ENCODE peak calls at places on chromosomes 5 and 9, in six cellular contexts. One of them, this sample, is unnamed.

GRCh38 chr5:158642852-158643251 is 456.9 kb downstream of the EBF1 start:
- DNase-seq in heart left ventricle: peak
- DNase-seq in GM12865: no peak
- DNase-seq in heart right ventricle: peak
- DNase-seq in cardiac muscle cell: no peak
- DNase-seq in BJ: no peak
- DNase-seq in this sample: no peak

GRCh38 chr5:89735108-89735507 is 674.4 kb downstream of the CETN3 start:
- DNase-seq in BJ: no peak
- DNase-seq in heart right ventricle: no peak
- DNase-seq in heart left ventricle: no peak
- DNase-seq in cardiac muscle cell: no peak
- DNase-seq in GM12865: no peak
- DNase-seq in this sample: no peak

GRCh38 chr9:90772381-90772780 is 29.2 kb upstream of the SYK start:
- DNase-seq in heart left ventricle: no peak
- DNase-seq in BJ: no peak
- DNase-seq in cardiac muscle cell: no peak
- DNase-seq in heart right ventricle: no peak
- DNase-seq in GM12865: no peak
- DNase-seq in this sample: no peak

GRCh38 chr5:129973716-129974426 is 69.6 kb downstream of the CHSY3 start:
- DNase-seq in heart right ventricle: no peak
- DNase-seq in cardiac muscle cell: no peak
- DNase-seq in BJ: no peak
- DNase-seq in GM12865: no peak
- DNase-seq in heart left ventricle: no peak
- DNase-seq in this sample: peak

GRCh38 chr5:158877124-158877581 is 222.6 kb downstream of the EBF1 start:
- DNase-seq in heart right ventricle: no peak
- DNase-seq in GM12865: peak
- DNase-seq in heart left ventricle: no peak
- DNase-seq in cardiac muscle cell: no peak
- DNase-seq in BJ: no peak
- DNase-seq in this sample: no peak

GRCh38 chr5:170307575-170308465 is 10.2 kb upstream of the LCP2 start:
- DNase-seq in heart left ventricle: peak
- DNase-seq in GM12865: peak
- DNase-seq in cardiac muscle cell: peak
- DNase-seq in heart right ventricle: peak
- DNase-seq in BJ: no peak
- DNase-seq in this sample: no peak

GRCh38 chr9:107707419-107707837 is 217.9 kb upstream of the KLF4 start:
- DNase-seq in cardiac muscle cell: no peak
- DNase-seq in BJ: peak
- DNase-seq in heart left ventricle: no peak
- DNase-seq in GM12865: no peak
- DNase-seq in heart right ventricle: no peak
- DNase-seq in this sample: peak

GRCh38 chr5:74232281-74232680 is 408.2 kb downstream of the ENC1 start:
- DNase-seq in BJ: peak
- DNase-seq in heart right ventricle: no peak
- DNase-seq in cardiac muscle cell: no peak
- DNase-seq in heart left ventricle: no peak
- DNase-seq in GM12865: no peak
- DNase-seq in this sample: peak

GRCh38 chr5:96431376-96432244 is 1.4 kb downstream of the PCSK1 start:
- DNase-seq in heart right ventricle: peak
- DNase-seq in heart left ventricle: no peak
- DNase-seq in GM12865: peak
- DNase-seq in BJ: no peak
- DNase-seq in cardiac muscle cell: no peak
- DNase-seq in this sample: no peak

GRCh38 chr5:16406630-16407029 is 59.0 kb downstream of the ZNF622 start:
- DNase-seq in BJ: no peak
- DNase-seq in heart right ventricle: no peak
- DNase-seq in cardiac muscle cell: no peak
- DNase-seq in heart left ventricle: no peak
- DNase-seq in GM12865: no peak
- DNase-seq in this sample: no peak

GRCh38 chr9:10678790-10679189 is 66.0 kb upstream of the PTPRD start:
- DNase-seq in heart left ventricle: no peak
- DNase-seq in BJ: no peak
- DNase-seq in GM12865: no peak
- DNase-seq in cardiac muscle cell: no peak
- DNase-seq in heart right ventricle: no peak
- DNase-seq in this sample: no peak

GRCh38 chr5:126640867-126641266 is 40.1 kb downstream of the PHAX start:
- DNase-seq in heart left ventricle: no peak
- DNase-seq in cardiac muscle cell: no peak
- DNase-seq in BJ: no peak
- DNase-seq in GM12865: no peak
- DNase-seq in heart right ventricle: no peak
- DNase-seq in this sample: no peak

GRCh38 chr5:39432687-39433086 is 7.9 kb upstream of the DAB2 start:
- DNase-seq in BJ: no peak
- DNase-seq in cardiac muscle cell: no peak
- DNase-seq in heart right ventricle: no peak
- DNase-seq in heart left ventricle: no peak
- DNase-seq in GM12865: no peak
- DNase-seq in this sample: no peak

GRCh38 chr5:79486116-79486515 is 27.8 kb downstream of the HOMER1 start:
- DNase-seq in cardiac muscle cell: no peak
- DNase-seq in heart right ventricle: no peak
- DNase-seq in BJ: no peak
- DNase-seq in heart left ventricle: no peak
- DNase-seq in GM12865: no peak
- DNase-seq in this sample: no peak

GRCh38 chr9:96853711-96854072 is 622 bp downstream of the ZNF782 start:
- DNase-seq in BJ: no peak
- DNase-seq in heart left ventricle: no peak
- DNase-seq in heart right ventricle: no peak
- DNase-seq in cardiac muscle cell: no peak
- DNase-seq in GM12865: peak
- DNase-seq in this sample: no peak

GRCh38 chr9:88974641-88975040 is 16.6 kb upstream of the S1PR3 start:
- DNase-seq in heart left ventricle: no peak
- DNase-seq in GM12865: no peak
- DNase-seq in cardiac muscle cell: no peak
- DNase-seq in BJ: no peak
- DNase-seq in heart right ventricle: no peak
- DNase-seq in this sample: no peak

GRCh38 chr5:107670927-107671741 is at the start of gene EFNA5:
- DNase-seq in cardiac muscle cell: peak
- DNase-seq in GM12865: peak
- DNase-seq in BJ: no peak
- DNase-seq in heart right ventricle: peak
- DNase-seq in heart left ventricle: peak
- DNase-seq in this sample: no peak

GRCh38 chr5:172334196-172334595 is 50.6 kb upstream of the UBTD2 start:
- DNase-seq in GM12865: peak
- DNase-seq in heart right ventricle: no peak
- DNase-seq in heart left ventricle: no peak
- DNase-seq in BJ: no peak
- DNase-seq in cardiac muscle cell: no peak
- DNase-seq in this sample: no peak

GRCh38 chr9:76519027-76519835 is 60.2 kb downstream of the GCNT1 start:
- DNase-seq in heart right ventricle: no peak
- DNase-seq in heart left ventricle: no peak
- DNase-seq in cardiac muscle cell: no peak
- DNase-seq in GM12865: no peak
- DNase-seq in BJ: no peak
- DNase-seq in this sample: no peak

GRCh38 chr5:113678924-113679575 is 165.6 kb downstream of the YTHDC2 start:
- DNase-seq in heart left ventricle: no peak
- DNase-seq in GM12865: peak
- DNase-seq in heart right ventricle: no peak
- DNase-seq in BJ: no peak
- DNase-seq in cardiac muscle cell: peak
- DNase-seq in this sample: no peak

GRCh38 chr5:116861662-116862061 is 287.0 kb upstream of the SEMA6A start:
- DNase-seq in BJ: no peak
- DNase-seq in heart right ventricle: no peak
- DNase-seq in GM12865: no peak
- DNase-seq in heart left ventricle: no peak
- DNase-seq in cardiac muscle cell: no peak
- DNase-seq in this sample: no peak

GRCh38 chr5:92749943-92750342 is 831.1 kb downstream of the NR2F1-AS1 start:
- DNase-seq in cardiac muscle cell: no peak
- DNase-seq in GM12865: no peak
- DNase-seq in BJ: no peak
- DNase-seq in heart right ventricle: no peak
- DNase-seq in heart left ventricle: no peak
- DNase-seq in this sample: no peak

GRCh38 chr5:132427285-132428146 is 58.0 kb downstream of the SLC22A5 start:
- DNase-seq in cardiac muscle cell: peak
- DNase-seq in heart left ventricle: no peak
- DNase-seq in GM12865: peak
- DNase-seq in BJ: no peak
- DNase-seq in heart right ventricle: no peak
- DNase-seq in this sample: no peak

GRCh38 chr5:42912184-42912766 is 100.6 kb upstream of the SELENOP start:
- DNase-seq in GM12865: peak
- DNase-seq in heart left ventricle: no peak
- DNase-seq in cardiac muscle cell: peak
- DNase-seq in BJ: no peak
- DNase-seq in heart right ventricle: no peak
- DNase-seq in this sample: no peak

DNA sequence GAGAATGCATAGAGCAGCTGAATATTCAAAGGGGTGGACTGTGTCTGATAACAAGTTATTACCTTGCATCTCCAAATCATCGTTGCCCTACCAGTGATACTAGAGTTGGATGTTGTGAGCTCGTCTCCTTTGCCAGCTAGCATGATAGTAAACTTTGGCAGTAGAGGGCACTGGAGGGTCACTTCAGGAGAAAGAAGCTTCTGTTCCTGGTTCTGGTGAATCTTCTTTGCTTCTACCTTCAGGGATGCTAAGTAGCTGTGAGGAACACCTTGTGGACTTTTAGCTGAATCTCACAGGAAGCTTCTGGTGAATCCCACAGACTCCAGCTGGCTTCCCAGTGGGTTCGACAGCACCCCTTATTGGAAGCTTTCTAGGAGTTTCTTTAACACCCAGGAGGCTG is 626.6 kb upstream of the SGCD start:
- DNase-seq in GM12865: peak
- DNase-seq in cardiac muscle cell: peak
- DNase-seq in heart right ventricle: no peak
- DNase-seq in heart left ventricle: no peak
- DNase-seq in BJ: no peak
- DNase-seq in this sample: no peak
- TF ChIP-seq CTCF in GM12865: peak
- TF ChIP-seq CTCF in cardiac muscle cell: no peak
- TF ChIP-seq CTCF in heart right ventricle: peak
- TF ChIP-seq CTCF in heart left ventricle: no peak
- TF ChIP-seq CTCF in BJ: peak
- TF ChIP-seq CTCF in this sample: peak

DNA sequence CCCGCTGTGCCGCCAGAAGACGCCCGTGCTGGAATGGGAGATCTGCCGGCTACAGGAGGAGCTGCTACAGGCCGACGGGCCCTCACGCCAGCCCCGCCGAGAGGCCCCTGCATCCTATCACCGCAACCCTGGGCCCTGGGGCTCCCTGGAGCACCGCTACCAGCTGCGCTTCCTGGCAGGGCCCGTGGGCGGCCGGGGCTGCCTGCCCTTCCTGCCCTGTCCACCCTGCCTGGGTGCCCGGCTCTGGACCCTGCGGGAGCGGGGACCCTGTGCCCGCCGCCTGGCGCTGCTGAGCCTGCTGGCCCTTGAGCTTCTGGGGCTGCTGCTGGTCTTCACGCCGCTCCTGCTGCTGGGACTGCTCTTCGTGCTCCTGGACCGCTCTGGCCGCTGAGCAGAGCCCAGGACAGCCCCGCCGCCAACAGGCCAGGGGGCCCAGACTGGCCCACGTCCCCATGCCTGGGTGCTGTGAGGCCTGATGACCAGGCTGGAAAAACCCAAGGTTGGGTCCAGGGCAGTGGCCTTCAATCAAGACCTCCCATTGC is 3.8 kb downstream of the RNF208 start:
- DNase-seq in heart left ventricle: no peak
- DNase-seq in BJ: no peak
- DNase-seq in GM12865: no peak
- DNase-seq in cardiac muscle cell: no peak
- DNase-seq in heart right ventricle: no peak
- DNase-seq in this sample: no peak
- H3K4me3 ChIP-seq in heart left ventricle: peak
- H3K4me3 ChIP-seq in BJ: no peak
- H3K4me3 ChIP-seq in GM12865: no peak
- H3K4me3 ChIP-seq in cardiac muscle cell: no peak
- H3K4me3 ChIP-seq in heart right ventricle: peak
- H3K4me3 ChIP-seq in this sample: no peak

DNA sequence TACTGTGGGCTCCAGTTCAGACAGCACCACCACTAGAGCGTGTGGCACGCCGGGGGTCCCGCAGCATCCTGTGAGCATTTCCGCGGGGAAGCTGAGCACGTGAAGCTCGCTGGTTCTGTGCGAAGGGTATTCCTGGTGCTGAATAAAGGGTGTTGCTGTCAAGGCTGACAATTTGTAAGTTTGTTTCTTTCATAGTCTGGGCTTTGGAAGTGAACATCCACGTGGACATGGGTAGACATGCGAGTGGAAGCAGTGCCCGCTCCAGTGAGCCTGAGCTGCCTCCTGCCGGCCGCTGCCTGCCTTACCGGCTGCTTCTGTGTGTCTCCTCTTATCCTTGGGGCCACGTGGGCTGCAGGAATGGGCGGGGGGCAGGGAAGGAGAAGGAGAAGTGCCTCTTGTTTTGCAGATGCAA is 14.7 kb downstream of the NDUFS6 start:
- DNase-seq in GM12865: no peak
- DNase-seq in heart left ventricle: no peak
- DNase-seq in heart right ventricle: no peak
- DNase-seq in BJ: no peak
- DNase-seq in cardiac muscle cell: no peak
- DNase-seq in this sample: no peak
- TF ChIP-seq CTCF in GM12865: no peak
- TF ChIP-seq CTCF in heart left ventricle: no peak
- TF ChIP-seq CTCF in heart right ventricle: no peak
- TF ChIP-seq CTCF in BJ: no peak
- TF ChIP-seq CTCF in cardiac muscle cell: no peak
- TF ChIP-seq CTCF in this sample: no peak

GRCh38 chr5:151497391-151498002 is 50.1 kb downstream of the SLC36A1 start:
- DNase-seq in cardiac muscle cell: no peak
- DNase-seq in heart left ventricle: no peak
- DNase-seq in GM12865: peak
- DNase-seq in BJ: no peak
- DNase-seq in heart right ventricle: no peak
- DNase-seq in this sample: no peak

GRCh38 chr5:151492729-151493128 is 45.3 kb downstream of the SLC36A1 start:
- DNase-seq in cardiac muscle cell: no peak
- DNase-seq in heart left ventricle: no peak
- DNase-seq in heart right ventricle: no peak
- DNase-seq in GM12865: no peak
- DNase-seq in BJ: no peak
- DNase-seq in this sample: peak

GRCh38 chr5:151496041-151496484 is 48.7 kb downstream of the SLC36A1 start:
- DNase-seq in GM12865: no peak
- DNase-seq in heart right ventricle: no peak
- DNase-seq in heart left ventricle: no peak
- DNase-seq in cardiac muscle cell: no peak
- DNase-seq in BJ: no peak
- DNase-seq in this sample: no peak

GRCh38 chr5:151493599-151494136 is 46.3 kb downstream of the SLC36A1 start:
- DNase-seq in heart left ventricle: no peak
- DNase-seq in cardiac muscle cell: no peak
- DNase-seq in heart right ventricle: no peak
- DNase-seq in GM12865: no peak
- DNase-seq in BJ: no peak
- DNase-seq in this sample: no peak

GRCh38 chr5:151495330-151495729 is 47.9 kb downstream of the SLC36A1 start:
- DNase-seq in GM12865: no peak
- DNase-seq in cardiac muscle cell: no peak
- DNase-seq in heart left ventricle: no peak
- DNase-seq in BJ: no peak
- DNase-seq in heart right ventricle: no peak
- DNase-seq in this sample: no peak
- H3K4me3 ChIP-seq in GM12865: no peak
- H3K4me3 ChIP-seq in cardiac muscle cell: no peak
- H3K4me3 ChIP-seq in heart left ventricle: peak
- H3K4me3 ChIP-seq in BJ: no peak
- H3K4me3 ChIP-seq in heart right ventricle: no peak
- H3K4me3 ChIP-seq in this sample: no peak

This sample was measured in AG04449.